ENCODE peak calls at places on chromosomes 13 and 19, in nine cellular contexts. E is tibial nerve, B is Calu3, F is esophagus muscularis mucosa, H is neural crest cell, Q is tibial artery, L is cardiac fibroblast, X is mucosa of descending colon, Z is astrocyte of the cerebellum. S is an unnamed sample.

GRCh38 chr13:108705031-108705430 is 75.6 kb downstream of the MYO16 start:
- DNase-seq in E (no peak), B (peak), F (no peak), H (no peak), Q (no peak), L (no peak), X (no peak), Z (no peak), S (peak)

GRCh38 chr19:36963262-36963661 is 47.1 kb downstream of the ZNF568 start:
- DNase-seq in E (no peak), B (no peak), F (no peak), H (no peak), Q (no peak), L (no peak), X (no peak), Z (no peak), S (no peak)

GRCh38 chr13:36879218-36879938 is 40.7 kb downstream of the SMAD9 start:
- DNase-seq in E (no peak), B (no peak), F (no peak), H (no peak), Q (no peak), L (no peak), X (no peak), Z (no peak), S (no peak)

GRCh38 chr13:37001921-37002250 is 1.3 kb downstream of the EXOSC8 start:
- DNase-seq in E (no peak), B (no peak), F (no peak), H (no peak), Q (no peak), L (no peak), X (no peak), Z (no peak), S (no peak)

GRCh38 chr13:108326318-108326717 is 56.8 kb downstream of the TNFSF13B start:
- DNase-seq in E (no peak), B (no peak), F (no peak), H (no peak), Q (no peak), L (no peak), X (peak), Z (no peak), S (no peak)

GRCh38 chr19:55353803-55354697 is 469 bp downstream of the COX6B2 start:
- DNase-seq in E (no peak), B (peak), F (no peak), H (no peak), Q (no peak), L (peak), X (peak), Z (no peak), S (peak)

GRCh38 chr19:802888-803561 is 5.8 kb downstream of the PTBP1 start:
- DNase-seq in E (no peak), B (no peak), F (no peak), H (no peak), Q (no peak), L (peak), X (no peak), Z (no peak), S (no peak)

GRCh38 chr13:99218126-99218525 is 17.5 kb downstream of the UBAC2 start:
- DNase-seq in E (no peak), B (no peak), F (no peak), H (no peak), Q (no peak), L (no peak), X (no peak), Z (no peak), S (no peak)

GRCh38 chr19:30236587-30236986 is 135.6 kb upstream of the ZNF536 start:
- DNase-seq in E (no peak), B (no peak), F (no peak), H (no peak), Q (no peak), L (no peak), X (no peak), Z (no peak), S (no peak)

GRCh38 chr19:41671481-41671880 is 16.6 kb downstream of the CEACAM7 start:
- DNase-seq in E (no peak), B (no peak), F (no peak), H (no peak), Q (no peak), L (no peak), X (peak), Z (no peak), S (no peak)

GRCh38 chr19:6378498-6378897 is 2.8 kb upstream of the PSPN start:
- DNase-seq in E (no peak), B (no peak), F (no peak), H (no peak), Q (no peak), L (no peak), X (no peak), Z (no peak), S (no peak)

GRCh38 chr13:80157261-80157942 is 183.5 kb downstream of the SPRY2 start:
- DNase-seq in E (no peak), B (no peak), F (no peak), H (no peak), Q (no peak), L (peak), X (no peak), Z (no peak), S (peak)

GRCh38 chr13:31767175-31767900 is 28.0 kb downstream of the RXFP2 start:
- DNase-seq in E (no peak), B (no peak), F (no peak), H (no peak), Q (no peak), L (peak), X (no peak), Z (peak), S (peak)

GRCh38 chr19:19406878-19407639 is 1.6 kb downstream of the GATAD2A start:
- DNase-seq in E (no peak), B (peak), F (no peak), H (no peak), Q (no peak), L (peak), X (peak), Z (no peak), S (peak)

GRCh38 chr19:5623397-5624153 is 692 bp downstream of the SAFB start:
- DNase-seq in E (no peak), B (no peak), F (no peak), H (peak), Q (no peak), L (no peak), X (peak), Z (no peak), S (no peak)

GRCh38 chr19:14731200-14731599 is 41.4 kb downstream of the ZNF333 start:
- DNase-seq in E (no peak), B (no peak), F (no peak), H (no peak), Q (no peak), L (no peak), X (no peak), Z (no peak), S (no peak)

GRCh38 chr19:13095393-13095784 is 7.3 kb downstream of the LYL1 start:
- DNase-seq in E (no peak), B (no peak), F (no peak), H (no peak), Q (no peak), L (no peak), X (no peak), Z (no peak), S (no peak)

GRCh38 chr13:66967825-66968597 is 262.1 kb downstream of the PCDH9 start:
- DNase-seq in E (no peak), B (no peak), F (no peak), H (no peak), Q (no peak), L (no peak), X (no peak), Z (no peak), S (peak)

GRCh38 chr19:1247747-1248453 is 483 bp upstream of the MIDN start:
- DNase-seq in E (no peak), B (peak), F (no peak), H (no peak), Q (peak), L (peak), X (peak), Z (no peak), S (peak)

GRCh38 chr13:112877496-112877895 is 91.5 kb upstream of the MCF2L start:
- DNase-seq in E (no peak), B (no peak), F (no peak), H (no peak), Q (no peak), L (no peak), X (no peak), Z (no peak), S (no peak)

GRCh38 chr13:60303166-60303565 is 93.9 kb upstream of the TDRD3 start:
- DNase-seq in E (no peak), B (no peak), F (no peak), H (no peak), Q (no peak), L (no peak), X (no peak), Z (no peak), S (no peak)

GRCh38 chr19:39070888-39071287 is 13.3 kb upstream of the ACP7 start:
- DNase-seq in E (no peak), B (no peak), F (no peak), H (no peak), Q (no peak), L (no peak), X (no peak), Z (no peak), S (no peak)

GRCh38 chr19:16141043-16141442 is 2.4 kb upstream of the HSH2D start:
- DNase-seq in E (no peak), B (no peak), F (no peak), H (no peak), Q (no peak), L (no peak), X (no peak), Z (no peak), S (no peak)

GRCh38 chr19:18543814-18544475 is 572 bp upstream of the FKBP8 start:
- DNase-seq in E (no peak), B (peak), F (no peak), H (no peak), Q (no peak), L (peak), X (peak), Z (no peak), S (peak)

GRCh38 chr13:79918620-79919019 is 422.3 kb downstream of the SPRY2 start:
- DNase-seq in E (no peak), B (no peak), F (no peak), H (no peak), Q (no peak), L (no peak), X (no peak), Z (no peak), S (peak)

GRCh38 chr19:21130097-21130775 is 11.6 kb upstream of the ZNF431 start:
- DNase-seq in E (no peak), B (no peak), F (no peak), H (no peak), Q (no peak), L (no peak), X (no peak), Z (no peak), S (peak)

GRCh38 chr13:76709851-76710250 is 176.4 kb downstream of the KCTD12 start:
- DNase-seq in E (no peak), B (no peak), F (no peak), H (no peak), Q (no peak), L (no peak), X (no peak), Z (no peak), S (no peak)

GRCh38 chr19:2228157-2229030 is 7.7 kb downstream of the PLEKHJ1 start:
- DNase-seq in E (no peak), B (no peak), F (no peak), H (no peak), Q (no peak), L (no peak), X (no peak), Z (no peak), S (no peak)

GRCh38 chr13:76762731-76763130 is 123.5 kb downstream of the KCTD12 start:
- DNase-seq in E (no peak), B (no peak), F (no peak), H (no peak), Q (no peak), L (peak), X (no peak), Z (no peak), S (no peak)

GRCh38 chr13:35984776-35985453 is 146.3 kb downstream of the DCLK1 start:
- DNase-seq in E (no peak), B (no peak), F (no peak), H (peak), Q (no peak), L (no peak), X (no peak), Z (no peak), S (no peak)

GRCh38 chr19:47523473-47523872 is 8.6 kb upstream of the NAPA start:
- DNase-seq in E (no peak), B (no peak), F (no peak), H (no peak), Q (no peak), L (no peak), X (peak), Z (no peak), S (no peak)

GRCh38 chr13:36432106-36432544 is at the start of gene CCNA1:
- DNase-seq in E (no peak), B (no peak), F (no peak), H (peak), Q (no peak), L (peak), X (no peak), Z (no peak), S (no peak)

GRCh38 chr19:35310331-35310730 is 18.4 kb downstream of the MAG start:
- DNase-seq in E (no peak), B (no peak), F (no peak), H (no peak), Q (no peak), L (no peak), X (no peak), Z (no peak), S (no peak)

GRCh38 chr13:75583101-75583500 is 33.5 kb downstream of the UCHL3 start:
- DNase-seq in E (no peak), B (no peak), F (no peak), H (no peak), Q (no peak), L (no peak), X (no peak), Z (no peak), S (no peak)

GRCh38 chr19:18593367-18594095 is 4.9 kb downstream of the REX1BD start:
- DNase-seq in E (no peak), B (no peak), F (no peak), H (no peak), Q (no peak), L (no peak), X (peak), Z (no peak), S (no peak)

GRCh38 chr13:110652231-110652730 is 36.9 kb downstream of the NAXD start:
- DNase-seq in E (no peak), B (no peak), F (no peak), H (no peak), Q (no peak), L (no peak), X (no peak), Z (no peak), S (no peak)

GRCh38 chr13:73657821-73658540 is 476.2 kb downstream of the KLF12 start:
- DNase-seq in E (no peak), B (no peak), F (no peak), H (no peak), Q (peak), L (peak), X (no peak), Z (peak), S (no peak)

GRCh38 chr13:32448224-32448623 is 20.3 kb upstream of the N4BP2L1 start:
- DNase-seq in E (no peak), B (no peak), F (no peak), H (no peak), Q (no peak), L (no peak), X (no peak), Z (no peak), S (no peak)

GRCh38 chr13:38763446-38764381 is 76.8 kb downstream of the FREM2 start:
- DNase-seq in E (no peak), B (peak), F (no peak), H (peak), Q (no peak), L (peak), X (peak), Z (peak), S (peak)

GRCh38 chr19:4620675-4621074 is 18.6 kb upstream of the TNFAIP8L1 start:
- DNase-seq in E (no peak), B (no peak), F (no peak), H (no peak), Q (no peak), L (no peak), X (no peak), Z (no peak), S (no peak)

GRCh38 chr19:4624733-4625362 is 14.5 kb upstream of the TNFAIP8L1 start:
- DNase-seq in E (no peak), B (no peak), F (no peak), H (no peak), Q (no peak), L (peak), X (no peak), Z (no peak), S (peak)

GRCh38 chr19:4624301-4624700 is 15.0 kb upstream of the TNFAIP8L1 start:
- DNase-seq in E (no peak), B (no peak), F (no peak), H (no peak), Q (no peak), L (no peak), X (no peak), Z (no peak), S (no peak)

GRCh38 chr19:4619668-4620294 is 19.5 kb upstream of the TNFAIP8L1 start:
- DNase-seq in E (no peak), B (no peak), F (no peak), H (no peak), Q (no peak), L (no peak), X (no peak), Z (no peak), S (no peak)

GRCh38 chr19:4622695-4623421 is 16.5 kb upstream of the TNFAIP8L1 start:
- DNase-seq in E (no peak), B (no peak), F (no peak), H (no peak), Q (no peak), L (no peak), X (no peak), Z (no peak), S (no peak)
- TF ChIP-seq CTCF in E (no peak), B (no peak), F (no peak), H (no peak), Q (no peak), L (no peak), X (no peak), Z (peak), S (no peak)

DNA sequence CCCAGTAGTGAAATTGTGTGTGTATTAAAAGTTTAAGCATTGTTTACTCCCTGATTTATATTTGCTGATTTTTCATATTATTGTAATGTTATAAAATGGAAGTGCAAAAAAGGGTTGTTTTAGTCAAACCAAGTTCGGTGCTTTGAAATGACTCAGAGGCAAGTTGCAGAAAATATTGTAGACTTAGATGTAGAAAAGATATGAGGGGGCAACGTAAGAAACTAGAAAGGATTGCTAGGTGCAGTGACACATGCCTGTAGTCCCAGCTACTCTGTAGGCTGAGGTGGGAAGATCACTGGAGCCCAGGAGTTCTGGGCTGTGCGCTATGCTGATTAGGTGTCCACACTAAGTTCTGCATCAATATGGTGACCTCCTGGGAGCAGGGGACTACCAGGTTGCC is 16.1 kb upstream of the LPAR6 start:
- DNase-seq in E (no peak), B (no peak), F (no peak), H (no peak), Q (no peak), L (no peak), X (no peak), Z (no peak), S (no peak)
- TF ChIP-seq CTCF in E (no peak), B (no peak), F (no peak), H (no peak), Q (no peak), L (no peak), X (no peak), Z (no peak), S (no peak)

GRCh38 chr13:44243198-44243852 is 130.3 kb upstream of the SERP2 start:
- DNase-seq in E (no peak), B (peak), F (no peak), H (peak), Q (no peak), L (peak), X (peak), Z (peak), S (peak)
- TF ChIP-seq CTCF in E (peak), B (no peak), F (peak), H (peak), Q (no peak), L (peak), X (no peak), Z (peak), S (peak)

DNA sequence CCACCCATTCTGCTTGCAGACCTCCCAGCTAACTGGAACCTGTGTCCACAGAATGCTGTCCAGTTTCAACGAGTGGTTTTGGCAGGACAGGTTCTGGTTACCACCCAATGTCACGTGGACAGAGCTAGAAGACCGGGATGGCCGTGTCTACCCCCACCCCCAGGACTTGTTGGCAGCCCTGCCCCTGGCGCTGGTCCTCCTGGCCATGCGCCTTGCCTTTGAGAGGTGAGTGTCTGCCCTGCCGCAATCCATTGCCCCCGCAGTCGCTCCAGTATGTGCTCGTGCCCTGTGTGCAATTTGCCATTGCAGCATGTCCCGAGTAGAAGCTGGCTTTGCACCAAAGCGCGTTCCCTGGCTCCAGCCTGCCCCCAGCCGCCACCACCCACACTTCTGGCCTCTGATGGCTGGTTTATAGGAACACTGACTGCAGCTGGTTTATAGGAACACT is 41.9 kb downstream of the CERS4 start:
- DNase-seq in E (peak), B (peak), F (peak), H (no peak), Q (peak), L (peak), X (no peak), Z (peak), S (no peak)
- TF ChIP-seq CTCF in E (peak), B (no peak), F (peak), H (no peak), Q (no peak), L (no peak), X (no peak), Z (no peak), S (no peak)

GRCh38 chr13:63336549-63336948 is 1920.9 kb upstream of the PCDH20 start:
- DNase-seq in E (no peak), B (no peak), F (no peak), H (no peak), Q (no peak), L (no peak), X (no peak), Z (no peak), S (no peak)
- TF ChIP-seq CTCF in E (no peak), B (no peak), F (no peak), H (no peak), Q (no peak), L (no peak), X (no peak), Z (no peak), S (no peak)

GRCh38 chr13:22061371-22061805 is 390.5 kb downstream of the FGF9 start:
- DNase-seq in E (no peak), B (no peak), F (peak), H (no peak), Q (no peak), L (no peak), X (no peak), Z (no peak), S (no peak)
- TF ChIP-seq CTCF in E (no peak), B (no peak), F (no peak), H (no peak), Q (no peak), L (no peak), X (no peak), Z (no peak), S (no peak)

GRCh38 chr13:20489185-20489820 is 36.4 kb downstream of the CRYL1 start:
- DNase-seq in E (no peak), B (peak), F (no peak), H (no peak), Q (no peak), L (peak), X (peak), Z (no peak), S (peak)
- TF ChIP-seq CTCF in E (peak), B (peak), F (peak), H (no peak), Q (peak), L (no peak), X (no peak), Z (no peak), S (peak)

DNA sequence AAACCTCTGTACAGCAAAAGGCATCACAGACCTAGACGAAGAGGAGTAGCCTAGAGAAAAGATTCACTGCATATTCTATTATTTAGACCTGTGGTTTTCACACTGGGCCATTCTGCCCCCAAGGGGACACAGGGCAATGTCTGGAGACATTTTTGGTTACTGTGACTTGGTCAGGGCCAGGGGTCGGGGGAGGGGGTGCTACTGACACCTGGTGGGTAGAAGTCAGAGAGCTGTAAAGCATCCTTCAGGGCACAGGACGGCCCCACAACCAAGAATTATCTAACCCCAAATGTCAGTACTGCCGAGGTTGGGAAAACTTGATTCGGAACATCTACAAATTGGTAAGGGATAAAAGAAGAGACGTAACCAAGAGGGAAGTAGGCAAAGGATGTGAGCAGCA is 11.3 kb downstream of the ELAVL1 start:
- DNase-seq in E (no peak), B (no peak), F (no peak), H (no peak), Q (no peak), L (no peak), X (no peak), Z (no peak), S (no peak)
- TF ChIP-seq CTCF in E (no peak), B (no peak), F (no peak), H (no peak), Q (no peak), L (no peak), X (no peak), Z (no peak), S (no peak)

S was measured in bronchial epithelial cell.